ENCODE peak calls at places on chromosome 1, in nine cellular contexts. Q, S, Z, N, G, M, A, U and B are unnamed samples.

GRCh38 chr1:1626207-1627141 is 5.5 kb upstream of the MMP23B start:
- DNase-seq in Q (no peak), S (no peak), Z (no peak), N (no peak), G (no peak), M (no peak), A (no peak), U (no peak), B (no peak)

GRCh38 chr1:58881471-58881994 is 97.7 kb upstream of the JUN start:
- DNase-seq in Q (no peak), S (no peak), Z (peak), N (no peak), G (no peak), M (no peak), A (peak), U (no peak), B (no peak)

GRCh38 chr1:175848329-175848728 is 104.9 kb upstream of the TNR start:
- DNase-seq in Q (no peak), S (no peak), Z (no peak), N (no peak), G (no peak), M (no peak), A (no peak), U (no peak), B (no peak)

GRCh38 chr1:178407662-178408061 is 89.1 kb downstream of the CLEC20A start:
- DNase-seq in Q (no peak), S (no peak), Z (no peak), N (no peak), G (no peak), M (no peak), A (no peak), U (no peak), B (no peak)

GRCh38 chr1:25695991-25696330 is 79.4 kb downstream of the MAN1C1 start:
- DNase-seq in Q (no peak), S (no peak), Z (peak), N (peak), G (no peak), M (peak), A (no peak), U (peak), B (no peak)

GRCh38 chr1:171841931-171842723 is 829 bp downstream of the DNM3 start:
- DNase-seq in Q (peak), S (peak), Z (no peak), N (peak), G (no peak), M (no peak), A (no peak), U (peak), B (peak)

GRCh38 chr1:200929530-200930278 is 35.0 kb downstream of the INAVA start:
- DNase-seq in Q (no peak), S (no peak), Z (no peak), N (no peak), G (no peak), M (no peak), A (no peak), U (no peak), B (no peak)

GRCh38 chr1:162292422-162292849 is 84.2 kb downstream of the SPATA46 start:
- DNase-seq in Q (no peak), S (no peak), Z (no peak), N (no peak), G (no peak), M (peak), A (no peak), U (no peak), B (no peak)

GRCh38 chr1:94304553-94304952 is 67.2 kb upstream of the ARHGAP29 start:
- DNase-seq in Q (no peak), S (no peak), Z (peak), N (no peak), G (no peak), M (no peak), A (no peak), U (no peak), B (no peak)

GRCh38 chr1:221268295-221268694 is 389.1 kb downstream of the HLX start:
- DNase-seq in Q (no peak), S (no peak), Z (peak), N (no peak), G (no peak), M (peak), A (no peak), U (no peak), B (no peak)

GRCh38 chr1:212727386-212728181 is 27.9 kb upstream of the BATF3 start:
- DNase-seq in Q (no peak), S (no peak), Z (no peak), N (no peak), G (no peak), M (no peak), A (no peak), U (no peak), B (no peak)

GRCh38 chr1:153233448-153233847 is 16.1 kb downstream of the PRR9 start:
- DNase-seq in Q (no peak), S (no peak), Z (no peak), N (no peak), G (no peak), M (no peak), A (no peak), U (no peak), B (no peak)

GRCh38 chr1:6260433-6260934 is 414 bp downstream of the GPR153 start:
- DNase-seq in Q (no peak), S (peak), Z (no peak), N (no peak), G (no peak), M (no peak), A (no peak), U (peak), B (no peak)

GRCh38 chr1:170807432-170807831 is 127.9 kb upstream of the MROH9 start:
- DNase-seq in Q (no peak), S (no peak), Z (peak), N (no peak), G (no peak), M (peak), A (no peak), U (no peak), B (no peak)

GRCh38 chr1:77872645-77873044 is 15.8 kb upstream of the NEXN start:
- DNase-seq in Q (no peak), S (no peak), Z (no peak), N (no peak), G (no peak), M (no peak), A (no peak), U (no peak), B (no peak)

GRCh38 chr1:93411000-93411399 is 36.9 kb upstream of the FNBP1L start:
- DNase-seq in Q (no peak), S (no peak), Z (no peak), N (no peak), G (no peak), M (no peak), A (no peak), U (no peak), B (no peak)

GRCh38 chr1:63318255-63319068 is 3.9 kb upstream of the FOXD3 start:
- DNase-seq in Q (no peak), S (no peak), Z (no peak), N (no peak), G (no peak), M (no peak), A (no peak), U (no peak), B (no peak)

GRCh38 chr1:70290248-70290647 is 64.3 kb downstream of the ANKRD13C start:
- DNase-seq in Q (no peak), S (no peak), Z (peak), N (no peak), G (no peak), M (no peak), A (no peak), U (no peak), B (no peak)

GRCh38 chr1:15852036-15852827 is 4.7 kb downstream of the SPEN start:
- DNase-seq in Q (no peak), S (no peak), Z (no peak), N (no peak), G (no peak), M (no peak), A (no peak), U (no peak), B (no peak)

GRCh38 chr1:192810253-192810880 is 1.5 kb downstream of the RGS2 start:
- DNase-seq in Q (no peak), S (no peak), Z (peak), N (no peak), G (peak), M (no peak), A (no peak), U (peak), B (no peak)

GRCh38 chr1:156006666-156007376 is 13.9 kb downstream of the SSR2 start:
- DNase-seq in Q (no peak), S (no peak), Z (peak), N (no peak), G (no peak), M (no peak), A (no peak), U (no peak), B (no peak)

GRCh38 chr1:19735419-19736127 is 64.1 kb downstream of the TMCO4 start:
- DNase-seq in Q (no peak), S (no peak), Z (peak), N (peak), G (peak), M (no peak), A (no peak), U (no peak), B (no peak)

GRCh38 chr1:54681396-54681795 is 34.3 kb upstream of the TTC4 start:
- DNase-seq in Q (no peak), S (no peak), Z (no peak), N (no peak), G (no peak), M (no peak), A (no peak), U (no peak), B (no peak)

GRCh38 chr1:203465943-203466342 is 9.7 kb upstream of the PRELP start:
- DNase-seq in Q (no peak), S (no peak), Z (no peak), N (no peak), G (no peak), M (no peak), A (no peak), U (no peak), B (peak)

GRCh38 chr1:154474802-154475201 is 27.2 kb upstream of the TDRD10 start:
- DNase-seq in Q (no peak), S (no peak), Z (peak), N (peak), G (peak), M (peak), A (peak), U (no peak), B (no peak)

GRCh38 chr1:1306070-1306660 is 1.6 kb downstream of the ACAP3 start:
- DNase-seq in Q (no peak), S (peak), Z (no peak), N (no peak), G (no peak), M (no peak), A (no peak), U (no peak), B (no peak)

GRCh38 chr1:224641030-224641429 is 24.9 kb downstream of the CNIH3 start:
- DNase-seq in Q (no peak), S (no peak), Z (peak), N (no peak), G (no peak), M (no peak), A (peak), U (no peak), B (no peak)

GRCh38 chr1:86137458-86137857 is 19.1 kb downstream of the COL24A1 start:
- DNase-seq in Q (no peak), S (no peak), Z (no peak), N (no peak), G (no peak), M (peak), A (no peak), U (no peak), B (no peak)

GRCh38 chr1:208233546-208233945 is 10.6 kb downstream of the PLXNA2 start:
- DNase-seq in Q (peak), S (no peak), Z (no peak), N (peak), G (peak), M (no peak), A (peak), U (no peak), B (peak)

GRCh38 chr1:87149166-87150065 is 179.3 kb upstream of the LMO4 start:
- DNase-seq in Q (no peak), S (no peak), Z (peak), N (no peak), G (no peak), M (no peak), A (no peak), U (no peak), B (no peak)

GRCh38 chr1:111221633-111222286 is 5.8 kb upstream of the CHI3L2 start:
- DNase-seq in Q (no peak), S (peak), Z (no peak), N (no peak), G (no peak), M (no peak), A (no peak), U (peak), B (no peak)

GRCh38 chr1:65444128-65444527 is 23.7 kb downstream of the LEPR start:
- DNase-seq in Q (no peak), S (no peak), Z (no peak), N (no peak), G (no peak), M (no peak), A (no peak), U (no peak), B (no peak)

GRCh38 chr1:34412597-34413392 is 236.1 kb downstream of the C1orf94 start:
- DNase-seq in Q (no peak), S (no peak), Z (no peak), N (no peak), G (peak), M (no peak), A (no peak), U (no peak), B (no peak)

GRCh38 chr1:201542166-201543045 is 3.5 kb downstream of the NAV1 start:
- DNase-seq in Q (no peak), S (no peak), Z (peak), N (no peak), G (no peak), M (no peak), A (no peak), U (no peak), B (no peak)

GRCh38 chr1:8121261-8122159 is 95.4 kb upstream of the ERRFI1 start:
- DNase-seq in Q (no peak), S (no peak), Z (peak), N (no peak), G (peak), M (peak), A (peak), U (no peak), B (no peak)
- TF ChIP-seq CTCF in Q (no peak), S (no peak), Z (no peak), N (no peak), G (no peak), M (no peak), A (no peak), U (no peak), B (no peak)

GRCh38 chr1:37096523-37096922 is 62.2 kb upstream of the GRIK3 start:
- DNase-seq in Q (peak), S (no peak), Z (peak), N (no peak), G (no peak), M (no peak), A (no peak), U (peak), B (peak)
- TF ChIP-seq CTCF in Q (peak), S (no peak), Z (peak), N (no peak), G (no peak), M (no peak), A (no peak), U (no peak), B (peak)

GRCh38 chr1:184242507-184242943 is 144.3 kb upstream of the C1orf21 start:
- DNase-seq in Q (no peak), S (no peak), Z (peak), N (no peak), G (no peak), M (no peak), A (no peak), U (no peak), B (no peak)
- TF ChIP-seq CTCF in Q (no peak), S (no peak), Z (peak), N (no peak), G (peak), M (no peak), A (no peak), U (no peak), B (no peak)

DNA sequence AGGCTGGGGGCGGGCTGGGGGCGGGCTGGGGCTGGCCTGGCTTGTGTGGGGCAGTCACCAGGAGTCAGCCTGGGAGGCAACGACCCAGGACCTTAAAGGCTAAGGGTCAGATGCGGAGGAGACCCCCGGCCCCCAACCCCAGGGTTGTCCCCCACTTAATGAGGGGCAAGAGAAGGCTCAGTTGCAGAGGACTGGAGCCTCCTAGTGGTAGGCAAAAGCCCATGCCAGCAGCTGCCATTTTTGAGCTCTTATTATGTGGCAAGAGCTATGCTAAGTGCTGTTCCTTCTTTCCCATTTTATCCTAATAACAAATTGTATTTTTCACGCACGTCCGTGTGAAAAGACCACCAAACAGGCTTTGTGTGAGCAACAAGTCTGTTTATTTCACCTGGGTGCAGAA is 8.0 kb downstream of the KIAA1614 start:
- DNase-seq in Q (no peak), S (no peak), Z (no peak), N (no peak), G (no peak), M (no peak), A (no peak), U (peak), B (no peak)
- TF ChIP-seq CTCF in Q (peak), S (no peak), Z (no peak), N (no peak), G (no peak), M (peak), A (no peak), U (peak), B (peak)

DNA sequence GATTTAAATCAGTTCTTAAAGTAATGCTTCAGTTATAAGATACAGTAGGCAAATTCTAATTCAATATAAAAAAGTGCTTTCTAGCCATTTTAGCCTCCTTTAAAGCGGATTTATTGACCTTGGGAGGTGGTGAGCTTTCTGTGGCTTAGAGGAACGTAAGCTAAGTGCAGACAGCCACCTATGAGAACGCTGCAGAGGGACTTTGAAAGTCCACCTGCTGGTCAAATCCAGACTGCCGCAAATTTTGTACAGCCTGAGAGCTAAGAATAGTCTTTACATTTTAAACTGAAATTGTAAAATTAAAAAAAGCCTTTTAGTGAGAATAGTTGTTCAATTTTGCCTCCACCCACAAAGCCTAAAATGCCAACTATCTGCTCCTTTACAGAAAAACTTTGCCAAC is 67.0 kb upstream of the SSX2IP start:
- DNase-seq in Q (no peak), S (no peak), Z (peak), N (no peak), G (no peak), M (no peak), A (no peak), U (no peak), B (no peak)
- TF ChIP-seq CTCF in Q (peak), S (no peak), Z (peak), N (no peak), G (no peak), M (no peak), A (no peak), U (no peak), B (peak)

GRCh38 chr1:158248122-158248521 is 6.1 kb upstream of the CD1A start:
- DNase-seq in Q (no peak), S (no peak), Z (no peak), N (no peak), G (no peak), M (no peak), A (no peak), U (peak), B (no peak)

GRCh38 chr1:158249646-158250045 is 4.6 kb upstream of the CD1A start:
- DNase-seq in Q (no peak), S (no peak), Z (no peak), N (no peak), G (no peak), M (no peak), A (no peak), U (no peak), B (no peak)

GRCh38 chr1:158248771-158249170 is 5.5 kb upstream of the CD1A start:
- DNase-seq in Q (no peak), S (no peak), Z (no peak), N (no peak), G (no peak), M (no peak), A (no peak), U (no peak), B (no peak)

GRCh38 chr1:158251160-158251559 is 3.1 kb upstream of the CD1A start:
- DNase-seq in Q (no peak), S (no peak), Z (no peak), N (no peak), G (no peak), M (no peak), A (no peak), U (no peak), B (no peak)

GRCh38 chr1:158246650-158247049 is 7.6 kb upstream of the CD1A start:
- DNase-seq in Q (no peak), S (no peak), Z (peak), N (no peak), G (no peak), M (no peak), A (no peak), U (no peak), B (no peak)
- TF ChIP-seq CTCF in Q (no peak), S (no peak), Z (peak), N (no peak), G (no peak), M (peak), A (no peak), U (peak), B (no peak)

GRCh38 chr1:110148961-110149360 is 1.3 kb upstream of the SLC6A17 start:
- DNase-seq in Q (no peak), S (no peak), Z (peak), N (no peak), G (no peak), M (no peak), A (no peak), U (no peak), B (no peak)
- TF ChIP-seq CTCF in Q (peak), S (no peak), Z (peak), N (no peak), G (no peak), M (peak), A (no peak), U (no peak), B (peak)

DNA sequence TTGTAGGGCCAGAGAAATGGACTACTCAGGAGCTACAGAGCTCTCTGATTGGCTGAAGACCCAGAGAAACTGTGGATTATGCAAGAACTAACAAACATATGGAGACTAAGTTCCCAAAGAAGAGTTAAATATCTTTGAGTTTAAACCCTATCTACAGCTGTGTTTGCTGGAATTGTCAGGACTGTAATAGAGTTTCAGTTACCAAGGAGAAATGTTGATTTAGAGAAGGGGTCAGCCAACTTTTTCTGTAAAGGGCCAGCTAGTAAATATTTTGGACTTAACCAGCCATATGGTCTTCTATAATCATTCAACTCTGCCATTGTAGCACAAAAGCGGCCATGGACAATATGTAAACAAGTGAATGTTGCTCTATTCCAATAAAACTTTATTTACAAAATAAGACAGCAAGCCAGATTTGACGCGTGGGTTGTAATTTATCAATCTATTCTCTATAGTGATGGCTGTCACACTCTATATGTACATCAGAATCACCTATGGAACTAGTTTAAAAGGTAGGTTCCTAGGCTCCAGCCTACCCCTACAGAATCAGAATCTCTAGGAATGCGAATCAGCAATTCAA is 7.8 kb downstream of the BCL2L15 start:
- DNase-seq in Q (no peak), S (no peak), Z (no peak), N (no peak), G (no peak), M (no peak), A (no peak), U (no peak), B (no peak)
- TF ChIP-seq CTCF in Q (no peak), S (no peak), Z (no peak), N (no peak), G (no peak), M (no peak), A (no peak), U (no peak), B (no peak)

GRCh38 chr1:242828199-242828598 is 303.7 kb upstream of the PLD5 start:
- DNase-seq in Q (no peak), S (no peak), Z (peak), N (peak), G (no peak), M (no peak), A (no peak), U (no peak), B (no peak)
- TF ChIP-seq CTCF in Q (no peak), S (no peak), Z (peak), N (peak), G (no peak), M (no peak), A (no peak), U (no peak), B (no peak)